ENCODE peak calls at places on chromosomes 5 and 9, in nine cellular contexts. V is COR-L47; T is activated CD4-positive, alpha-beta T cell treated with anti-CD3 and anti-CD28 coated beads, Interleukin-2, amount 10 ng/mL, durations not matched to agents 7 days and 5 days; A is CD8-positive, alpha-beta T cell; P is NCI-H1105 treated with DMSO at 0.1 percent for 48 hours; K is kidney tubule cell; C is M059J; W is GM03348; Z is AG08396. R is an unnamed sample.

GRCh38 chr5:86411596-86411995 is 206.1 kb upstream of the COX7C start:
- DNase-seq in P (no peak), T (no peak), W (no peak), Z (no peak), V (no peak), C (no peak), A (no peak), K (no peak), R (no peak)

GRCh38 chr9:130465383-130466096 is 20.8 kb downstream of the ASS1 start:
- DNase-seq in T (no peak), Z (no peak), A (no peak), P (no peak), W (no peak), C (no peak), V (no peak), K (no peak), R (no peak)

GRCh38 chr5:173640166-173640804 is 23.8 kb upstream of the BOD1 start:
- DNase-seq in Z (no peak), T (no peak), P (no peak), C (no peak), V (no peak), W (no peak), A (no peak), K (no peak), R (no peak)

GRCh38 chr9:116855881-116856662 is 169.0 kb downstream of the TRIM32 start:
- DNase-seq in A (no peak), T (no peak), Z (peak; percentile 12), K (peak; percentile 72), V (peak; percentile 5), C (no peak), P (peak; percentile 94), W (peak; percentile 41), R (no peak)

GRCh38 chr5:180135128-180135955 is 63.8 kb upstream of the RNF130 start:
- DNase-seq in V (no peak), A (no peak), T (no peak), P (no peak), C (peak; percentile 87), W (peak; percentile 59), Z (peak; percentile 78), K (peak; percentile 88), R (no peak)

GRCh38 chr9:107363511-107364182 is 80.6 kb downstream of the RAD23B start:
- DNase-seq in K (peak; percentile 39), V (no peak), T (no peak), W (no peak), A (no peak), Z (no peak), P (no peak), C (peak; percentile 54), R (no peak)

GRCh38 chr9:114164191-114164794 is 9.0 kb downstream of the COL27A1 start:
- DNase-seq in A (no peak), P (no peak), C (no peak), T (no peak), V (no peak), Z (no peak), W (no peak), K (peak; percentile 79), R (no peak)

GRCh38 chr5:133340822-133341221 is 271.5 kb downstream of the FSTL4 start:
- DNase-seq in Z (no peak), A (no peak), C (no peak), W (no peak), P (no peak), K (no peak), T (no peak), V (no peak), R (no peak)

GRCh38 chr9:107306308-107306707 is 23.2 kb downstream of the RAD23B start:
- DNase-seq in K (no peak), Z (no peak), V (no peak), T (no peak), P (no peak), A (no peak), W (no peak), C (no peak), R (no peak)

GRCh38 chr9:130936285-130937117 is 2.5 kb downstream of the FIBCD1 start:
- DNase-seq in A (no peak), C (peak; percentile 97), W (peak; percentile 86), P (no peak), Z (peak; percentile 78), K (peak; percentile 44), V (no peak), T (no peak), R (no peak)